ENCODE peak calls at places on chromosomes 11 and 22, in six cellular contexts. M, A, Q, H, B and W are unnamed samples.

GRCh38 chr11:46243796-46244109 is 33.7 kb upstream of the CREB3L1 start:
- DNase-seq in M (no peak), A (no peak), Q (no peak), H (no peak), B (no peak), W (no peak)

GRCh38 chr11:116415095-116415494 is 357.7 kb downstream of the BUD13 start:
- DNase-seq in M (no peak), A (peak), Q (no peak), H (no peak), B (no peak), W (no peak)

GRCh38 chr11:68412593-68413475 is 47.7 kb upstream of the PPP6R3 start:
- DNase-seq in M (no peak), A (no peak), Q (peak), H (no peak), B (peak), W (peak)

GRCh38 chr11:69344570-69345145 is 50.7 kb downstream of the MYEOV start:
- DNase-seq in M (no peak), A (no peak), Q (no peak), H (peak), B (no peak), W (no peak)

GRCh38 chr11:83039566-83039965 is 32.1 kb downstream of the RAB30 start:
- DNase-seq in M (no peak), A (no peak), Q (no peak), H (no peak), B (no peak), W (no peak)

GRCh38 chr11:10581481-10582019 is 13.1 kb upstream of the LYVE1 start:
- DNase-seq in M (no peak), A (no peak), Q (peak), H (no peak), B (peak), W (no peak)

GRCh38 chr11:122656073-122656630 is 630 bp downstream of the UBASH3B start:
- DNase-seq in M (no peak), A (peak), Q (peak), H (peak), B (peak), W (no peak)

GRCh38 chr11:59755701-59756495 is 722 bp downstream of the STX3 start:
- DNase-seq in M (peak), A (peak), Q (peak), H (peak), B (peak), W (no peak)

GRCh38 chr22:49451070-49451840 is 376.4 kb downstream of the BRD1 start:
- DNase-seq in M (no peak), A (no peak), Q (no peak), H (no peak), B (no peak), W (no peak)

GRCh38 chr11:86558219-86558618 is 114.2 kb downstream of the ME3 start:
- DNase-seq in M (no peak), A (no peak), Q (no peak), H (no peak), B (peak), W (no peak)

GRCh38 chr11:63490551-63491239 is at the start of gene PLAAT5:
- DNase-seq in M (no peak), A (peak), Q (no peak), H (peak), B (no peak), W (no peak)

GRCh38 chr11:69734367-69734766 is 30.5 kb upstream of the FGF19 start:
- DNase-seq in M (no peak), A (no peak), Q (no peak), H (no peak), B (no peak), W (no peak)

GRCh38 chr11:1382831-1383607 is 6.7 kb upstream of the BRSK2 start:
- DNase-seq in M (peak), A (peak), Q (peak), H (peak), B (peak), W (peak)

GRCh38 chr11:72719144-72719543 is 33.1 kb downstream of the ARAP1 start:
- DNase-seq in M (no peak), A (no peak), Q (peak), H (no peak), B (peak), W (no peak)

GRCh38 chr11:72720806-72721205 is 31.4 kb downstream of the ARAP1 start:
- DNase-seq in M (no peak), A (no peak), Q (no peak), H (no peak), B (no peak), W (no peak)

GRCh38 chr11:72719551-72719950 is 32.7 kb downstream of the ARAP1 start:
- DNase-seq in M (no peak), A (no peak), Q (no peak), H (no peak), B (no peak), W (no peak)

GRCh38 chr11:72721276-72721675 is 30.9 kb downstream of the ARAP1 start:
- DNase-seq in M (no peak), A (no peak), Q (no peak), H (no peak), B (no peak), W (no peak)

GRCh38 chr11:72720047-72720446 is 32.2 kb downstream of the ARAP1 start:
- DNase-seq in M (no peak), A (no peak), Q (no peak), H (no peak), B (no peak), W (no peak)
- H3K4me2 ChIP-seq in M (no peak), A (no peak), Q (no peak), H (no peak), B (peak), W (peak)

GRCh38 chr11:130452941-130453340 is 4.5 kb downstream of the ADAMTS15 start:
- DNase-seq in M (no peak), A (peak), Q (no peak), H (peak), B (no peak), W (no peak)

GRCh38 chr11:130456276-130456675 is 7.8 kb downstream of the ADAMTS15 start:
- DNase-seq in M (no peak), A (no peak), Q (no peak), H (no peak), B (no peak), W (no peak)

GRCh38 chr11:130457909-130458729 is 9.7 kb downstream of the ADAMTS15 start:
- DNase-seq in M (no peak), A (no peak), Q (no peak), H (no peak), B (no peak), W (no peak)

GRCh38 chr11:130454495-130455262 is 6.2 kb downstream of the ADAMTS15 start:
- DNase-seq in M (no peak), A (no peak), Q (peak), H (no peak), B (peak), W (no peak)

GRCh38 chr11:130455493-130456127 is 7.2 kb downstream of the ADAMTS15 start:
- DNase-seq in M (no peak), A (no peak), Q (no peak), H (no peak), B (no peak), W (no peak)
- H3K4me2 ChIP-seq in M (no peak), A (no peak), Q (no peak), H (no peak), B (no peak), W (no peak)

GRCh38 chr11:8341966-8342365 is 78.3 kb upstream of the LMO1 start:
- DNase-seq in M (no peak), A (no peak), Q (no peak), H (no peak), B (no peak), W (no peak)
- H3K4me2 ChIP-seq in M (peak), A (no peak), Q (no peak), H (no peak), B (no peak), W (no peak)

DNA sequence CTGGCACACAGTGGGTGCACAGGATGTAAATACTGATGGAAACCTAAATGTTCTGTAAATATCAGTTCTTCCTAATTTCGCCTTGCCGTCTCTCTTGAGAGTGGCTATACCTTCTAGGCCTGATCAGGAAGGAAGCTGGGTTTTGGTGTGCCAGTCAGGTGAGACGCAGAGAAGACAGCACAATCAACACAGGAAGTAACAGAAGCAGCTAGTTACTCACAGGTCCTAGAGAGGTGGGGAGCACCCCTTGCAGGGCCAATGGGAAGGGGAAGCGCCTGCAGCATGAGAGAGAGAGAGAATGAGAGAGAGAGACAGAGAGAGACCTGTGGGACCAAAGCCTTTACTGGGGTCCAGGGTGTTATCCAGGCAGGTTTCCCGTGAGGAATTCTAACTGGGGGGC is 80.8 kb downstream of the FBLN1 start:
- DNase-seq in M (no peak), A (no peak), Q (no peak), H (no peak), B (no peak), W (no peak)
- H3K4me2 ChIP-seq in M (no peak), A (no peak), Q (no peak), H (no peak), B (no peak), W (no peak)

DNA sequence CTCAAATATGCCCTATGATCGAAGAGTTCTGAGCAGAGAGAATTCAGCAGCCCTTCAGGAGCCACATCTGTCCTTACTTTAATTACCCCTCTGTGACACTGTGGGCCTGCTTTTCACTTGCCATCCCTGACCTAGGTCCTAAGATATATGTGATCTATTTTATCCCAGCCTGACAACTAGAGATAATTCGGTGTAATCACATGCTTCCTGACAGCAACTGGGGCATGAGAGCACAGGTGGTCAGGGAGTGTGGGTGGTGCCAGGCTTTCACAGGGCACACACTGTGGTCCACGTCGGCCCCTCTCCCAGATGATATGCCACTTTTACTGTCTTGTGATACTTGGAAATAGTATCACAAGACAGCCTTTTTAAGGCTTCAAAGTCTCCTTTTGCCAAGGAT is 3.9 kb downstream of the TUBA8 start:
- DNase-seq in M (no peak), A (no peak), Q (no peak), H (no peak), B (no peak), W (no peak)
- H3K4me2 ChIP-seq in M (no peak), A (no peak), Q (no peak), H (no peak), B (no peak), W (no peak)

DNA sequence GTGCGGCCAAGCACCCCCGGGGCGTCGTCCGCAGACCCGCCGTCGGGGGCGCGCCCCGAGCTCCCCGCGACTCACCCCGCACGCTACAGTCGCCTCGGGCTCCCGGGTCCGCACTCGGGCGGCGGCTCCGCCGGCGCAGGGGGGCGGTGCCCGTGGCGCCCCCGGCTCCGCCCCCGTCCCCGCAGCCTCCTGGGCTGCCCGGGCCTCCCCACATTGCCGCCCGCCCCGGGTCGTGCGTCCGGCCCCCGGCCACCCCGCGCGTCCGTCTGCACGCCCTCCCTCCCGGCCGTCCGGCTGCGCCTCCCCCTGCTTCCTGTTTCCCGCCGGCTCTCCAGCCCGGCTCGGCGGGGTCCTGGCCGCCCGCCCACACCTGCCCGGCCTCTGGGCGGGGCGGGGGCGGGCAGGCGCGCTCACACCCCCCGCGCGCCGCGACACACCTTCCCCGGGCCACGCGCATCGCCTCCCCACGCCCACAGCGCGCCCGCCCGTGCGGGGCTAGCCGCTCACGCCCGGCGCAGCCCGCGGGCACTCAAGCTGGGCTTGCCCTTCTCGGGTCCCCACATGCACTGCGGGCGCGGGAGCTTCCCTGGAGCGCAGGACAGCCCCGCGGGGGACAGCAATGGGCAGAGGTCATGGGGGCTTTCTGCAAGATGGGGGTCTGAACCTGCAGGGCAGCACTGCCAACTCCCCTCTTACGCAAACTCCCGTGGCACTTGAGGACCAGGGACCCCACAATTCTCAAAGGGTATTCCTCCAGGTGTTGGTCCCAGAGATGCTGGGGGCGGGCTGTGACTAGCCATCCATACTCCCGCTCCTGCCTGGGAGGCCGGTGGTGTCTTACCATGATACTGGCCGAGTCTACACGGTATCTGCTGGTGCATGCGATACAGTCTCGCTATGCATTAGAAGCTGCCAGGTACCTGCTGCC is at the start of gene CARD10:
- DNase-seq in M (no peak), A (peak), Q (no peak), H (no peak), B (no peak), W (no peak)
- H3K4me2 ChIP-seq in M (peak), A (peak), Q (peak), H (peak), B (peak), W (peak)

GRCh38 chr11:12285811-12286222 is 91.6 kb upstream of the PARVA start:
- DNase-seq in M (no peak), A (no peak), Q (peak), H (no peak), B (peak), W (no peak)
- H3K4me2 ChIP-seq in M (peak), A (no peak), Q (no peak), H (no peak), B (peak), W (no peak)

DNA sequence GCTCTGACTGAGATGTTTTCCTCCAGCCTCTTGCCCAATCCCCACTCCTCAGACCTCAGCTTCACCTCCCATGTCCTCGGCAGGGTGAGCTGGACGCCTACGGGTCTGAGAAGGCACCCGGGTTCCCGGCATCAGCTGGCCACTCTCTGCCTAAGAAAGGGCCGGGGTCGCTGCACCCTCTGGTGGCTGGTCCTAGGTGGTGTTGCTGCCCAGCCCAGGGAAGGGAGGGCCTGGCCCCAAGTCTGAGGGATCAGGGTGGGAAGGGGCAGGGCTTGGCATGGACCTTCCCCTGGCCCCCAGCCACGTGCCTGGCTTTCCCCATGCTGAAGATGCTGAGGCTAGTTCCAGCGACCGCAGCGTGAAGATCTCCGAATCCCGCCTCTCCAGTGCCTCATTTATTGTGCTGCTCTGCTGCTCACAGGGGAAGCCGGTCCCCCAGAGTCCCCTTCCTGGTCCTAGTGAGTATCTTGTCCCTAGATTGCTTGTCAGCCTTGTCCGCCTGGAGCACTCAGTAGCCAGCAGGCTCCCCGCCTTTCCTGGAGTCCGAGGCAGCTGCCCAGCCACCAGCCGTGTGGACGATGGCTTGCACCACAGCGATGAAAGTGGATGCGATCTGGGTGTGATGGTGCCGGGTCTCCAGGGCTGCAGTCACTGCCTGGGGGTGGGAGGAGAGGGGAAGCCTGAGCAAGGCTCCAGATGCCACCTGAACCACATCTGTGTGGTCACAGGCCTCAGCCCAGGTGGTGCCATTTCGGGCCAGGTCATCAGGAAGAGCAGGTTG is 2.9 kb upstream of the GGT5 start:
- DNase-seq in M (peak), A (peak), Q (peak), H (peak), B (peak), W (no peak)
- H3K4me2 ChIP-seq in M (peak), A (no peak), Q (no peak), H (no peak), B (no peak), W (no peak)

GRCh38 chr11:67345949-67346819 is 7.2 kb downstream of the POLD4 start:
- DNase-seq in M (peak), A (peak), Q (peak), H (no peak), B (peak), W (peak)
- H3K4me2 ChIP-seq in M (peak), A (no peak), Q (no peak), H (no peak), B (no peak), W (peak)